ENCODE peak calls at places on chromosomes 5 and 9, in ten cellular contexts. One of them, this sample, is unnamed.

GRCh38 chr9:14213504-14213903 is 100.4 kb downstream of the NFIB start:
- DNase-seq in pons: no peak
- DNase-seq in endothelial cell of umbilical vein: no peak
- DNase-seq in progenitor cell of endocrine pancreas: no peak
- DNase-seq in KG1: no peak
- DNase-seq in esophagus squamous epithelium: no peak
- DNase-seq in germinal center: no peak
- DNase-seq in T-helper 1 cell: no peak
- DNase-seq in astrocyte: no peak
- DNase-seq in activated naive CD8-positive, alpha-beta T cell treated with anti-CD3 and anti-CD28 coated beads for 36 hours: no peak
- DNase-seq in this sample: no peak

GRCh38 chr9:134982311-134982710 is 64.6 kb upstream of the FCN1 start:
- DNase-seq in T-helper 1 cell: no peak
- DNase-seq in astrocyte: no peak
- DNase-seq in germinal center: no peak
- DNase-seq in progenitor cell of endocrine pancreas: no peak
- DNase-seq in endothelial cell of umbilical vein: no peak
- DNase-seq in KG1: no peak
- DNase-seq in pons: no peak
- DNase-seq in activated naive CD8-positive, alpha-beta T cell treated with anti-CD3 and anti-CD28 coated beads for 36 hours: no peak
- DNase-seq in esophagus squamous epithelium: no peak
- DNase-seq in this sample: no peak

GRCh38 chr5:96220610-96221390 is 212.2 kb downstream of the PCSK1 start:
- DNase-seq in germinal center: no peak
- DNase-seq in endothelial cell of umbilical vein: no peak
- DNase-seq in activated naive CD8-positive, alpha-beta T cell treated with anti-CD3 and anti-CD28 coated beads for 36 hours: no peak
- DNase-seq in esophagus squamous epithelium: no peak
- DNase-seq in KG1: no peak
- DNase-seq in pons: no peak
- DNase-seq in T-helper 1 cell: peak
- DNase-seq in progenitor cell of endocrine pancreas: no peak
- DNase-seq in astrocyte: peak
- DNase-seq in this sample: no peak

GRCh38 chr5:176497852-176498251 is 39.4 kb downstream of the RNF44 start:
- DNase-seq in esophagus squamous epithelium: no peak
- DNase-seq in astrocyte: no peak
- DNase-seq in progenitor cell of endocrine pancreas: no peak
- DNase-seq in germinal center: no peak
- DNase-seq in endothelial cell of umbilical vein: no peak
- DNase-seq in KG1: no peak
- DNase-seq in activated naive CD8-positive, alpha-beta T cell treated with anti-CD3 and anti-CD28 coated beads for 36 hours: no peak
- DNase-seq in pons: no peak
- DNase-seq in T-helper 1 cell: no peak
- DNase-seq in this sample: no peak

GRCh38 chr5:125336401-125336800 is 590.0 kb upstream of the ZNF608 start:
- DNase-seq in esophagus squamous epithelium: no peak
- DNase-seq in endothelial cell of umbilical vein: no peak
- DNase-seq in astrocyte: peak
- DNase-seq in germinal center: no peak
- DNase-seq in KG1: no peak
- DNase-seq in progenitor cell of endocrine pancreas: no peak
- DNase-seq in activated naive CD8-positive, alpha-beta T cell treated with anti-CD3 and anti-CD28 coated beads for 36 hours: no peak
- DNase-seq in T-helper 1 cell: no peak
- DNase-seq in pons: no peak
- DNase-seq in this sample: no peak

GRCh38 chr5:119357309-119357708 is 1.5 kb downstream of the TNFAIP8 start:
- DNase-seq in T-helper 1 cell: no peak
- DNase-seq in KG1: no peak
- DNase-seq in progenitor cell of endocrine pancreas: no peak
- DNase-seq in esophagus squamous epithelium: no peak
- DNase-seq in activated naive CD8-positive, alpha-beta T cell treated with anti-CD3 and anti-CD28 coated beads for 36 hours: no peak
- DNase-seq in endothelial cell of umbilical vein: no peak
- DNase-seq in germinal center: no peak
- DNase-seq in pons: no peak
- DNase-seq in astrocyte: no peak
- DNase-seq in this sample: no peak

GRCh38 chr5:173643964-173644363 is 27.5 kb upstream of the BOD1 start:
- DNase-seq in esophagus squamous epithelium: no peak
- DNase-seq in endothelial cell of umbilical vein: no peak
- DNase-seq in activated naive CD8-positive, alpha-beta T cell treated with anti-CD3 and anti-CD28 coated beads for 36 hours: no peak
- DNase-seq in T-helper 1 cell: no peak
- DNase-seq in KG1: no peak
- DNase-seq in progenitor cell of endocrine pancreas: no peak
- DNase-seq in germinal center: peak
- DNase-seq in pons: peak
- DNase-seq in astrocyte: peak
- DNase-seq in this sample: no peak

GRCh38 chr5:124463840-124464239 is 282.6 kb downstream of the ZNF608 start:
- DNase-seq in germinal center: no peak
- DNase-seq in progenitor cell of endocrine pancreas: no peak
- DNase-seq in astrocyte: peak
- DNase-seq in activated naive CD8-positive, alpha-beta T cell treated with anti-CD3 and anti-CD28 coated beads for 36 hours: no peak
- DNase-seq in endothelial cell of umbilical vein: no peak
- DNase-seq in T-helper 1 cell: no peak
- DNase-seq in pons: no peak
- DNase-seq in KG1: no peak
- DNase-seq in esophagus squamous epithelium: no peak
- DNase-seq in this sample: no peak

GRCh38 chr5:131899686-131900085 is 45.8 kb downstream of the MEIKIN start:
- DNase-seq in endothelial cell of umbilical vein: no peak
- DNase-seq in KG1: no peak
- DNase-seq in esophagus squamous epithelium: no peak
- DNase-seq in pons: no peak
- DNase-seq in germinal center: no peak
- DNase-seq in T-helper 1 cell: no peak
- DNase-seq in activated naive CD8-positive, alpha-beta T cell treated with anti-CD3 and anti-CD28 coated beads for 36 hours: no peak
- DNase-seq in progenitor cell of endocrine pancreas: no peak
- DNase-seq in astrocyte: no peak
- DNase-seq in this sample: no peak

This sample was measured in CD4-positive, alpha-beta T cell.